ENCODE peak calls at places on chromosomes 1 and 21, in four cellular contexts. One of them, this sample, is unnamed.

GRCh38 chr1:232880354-232880753 is 70.1 kb upstream of the NTPCR start:
- DNase-seq in H1: peak; percentile 25
- DNase-seq in neuronal stem cell: no peak
- DNase-seq in mesenchymal stem cell: peak; percentile 28
- DNase-seq in this sample: peak; percentile 66

GRCh38 chr1:81635816-81636215 is 164.9 kb upstream of the ADGRL2 start:
- DNase-seq in mesenchymal stem cell: peak; percentile 76
- DNase-seq in neuronal stem cell: no peak
- DNase-seq in H1: no peak
- DNase-seq in this sample: no peak

GRCh38 chr1:238653693-238654321 is 732.6 kb upstream of the CHRM3 start:
- DNase-seq in H1: no peak
- DNase-seq in neuronal stem cell: no peak
- DNase-seq in mesenchymal stem cell: peak; percentile 22
- DNase-seq in this sample: no peak

GRCh38 chr1:42998381-42998780 is 39.7 kb upstream of the SLC2A1 start:
- DNase-seq in mesenchymal stem cell: no peak
- DNase-seq in neuronal stem cell: no peak
- DNase-seq in H1: no peak
- DNase-seq in this sample: no peak

GRCh38 chr1:168368131-168368530 is 87.5 kb downstream of the TBX19 start:
- DNase-seq in H1: no peak
- DNase-seq in mesenchymal stem cell: no peak
- DNase-seq in neuronal stem cell: no peak
- DNase-seq in this sample: no peak

GRCh38 chr1:108896160-108897150 is 19.7 kb downstream of the GPSM2 start:
- DNase-seq in H1: no peak
- DNase-seq in mesenchymal stem cell: peak; percentile 29
- DNase-seq in neuronal stem cell: no peak
- DNase-seq in this sample: peak; percentile 36

GRCh38 chr1:104765115-104765514 is 1015.4 kb downstream of the AMY1C start:
- DNase-seq in H1: no peak
- DNase-seq in neuronal stem cell: no peak
- DNase-seq in mesenchymal stem cell: peak; percentile 93
- DNase-seq in this sample: no peak

GRCh38 chr1:39631361-39632331 is 7.8 kb downstream of the HEYL start:
- DNase-seq in neuronal stem cell: no peak
- DNase-seq in mesenchymal stem cell: no peak
- DNase-seq in H1: no peak
- DNase-seq in this sample: no peak

GRCh38 chr1:110385369-110385768 is 5.5 kb downstream of the SLC16A4 start:
- DNase-seq in neuronal stem cell: no peak
- DNase-seq in H1: no peak
- DNase-seq in mesenchymal stem cell: no peak
- DNase-seq in this sample: no peak

GRCh38 chr21:45497846-45498645 is 44.2 kb downstream of the SLC19A1 start:
- DNase-seq in H1: no peak
- DNase-seq in mesenchymal stem cell: no peak
- DNase-seq in neuronal stem cell: no peak
- DNase-seq in this sample: no peak

GRCh38 chr1:147077936-147078605 is 94.2 kb downstream of the PRKAB2 start:
- DNase-seq in neuronal stem cell: no peak
- DNase-seq in H1: no peak
- DNase-seq in mesenchymal stem cell: no peak
- DNase-seq in this sample: no peak

GRCh38 chr1:58779837-58780585 is 3.8 kb downstream of the JUN start:
- DNase-seq in neuronal stem cell: no peak
- DNase-seq in H1: no peak
- DNase-seq in mesenchymal stem cell: peak; percentile 99
- DNase-seq in this sample: peak; percentile 31

GRCh38 chr1:151618470-151618869 is 6.6 kb downstream of the SNX27 start:
- DNase-seq in mesenchymal stem cell: no peak
- DNase-seq in H1: no peak
- DNase-seq in neuronal stem cell: no peak
- DNase-seq in this sample: no peak

GRCh38 chr1:69991644-69992043 is 213.7 kb downstream of the LRRC40 start:
- DNase-seq in neuronal stem cell: no peak
- DNase-seq in H1: no peak
- DNase-seq in mesenchymal stem cell: peak; percentile 12
- DNase-seq in this sample: no peak

GRCh38 chr1:23444104-23444533 is 19.6 kb upstream of the TCEA3 start:
- DNase-seq in mesenchymal stem cell: peak; percentile 94
- DNase-seq in H1: no peak
- DNase-seq in neuronal stem cell: no peak
- DNase-seq in this sample: no peak

GRCh38 chr1:1116701-1117468 is 996 bp upstream of the C1orf159 start:
- DNase-seq in H1: no peak
- DNase-seq in mesenchymal stem cell: peak; percentile 50
- DNase-seq in neuronal stem cell: peak; percentile 26
- DNase-seq in this sample: no peak

GRCh38 chr1:229229137-229229720 is 41.7 kb upstream of the RAB4A start:
- DNase-seq in H1: no peak
- DNase-seq in mesenchymal stem cell: peak; percentile 57
- DNase-seq in neuronal stem cell: no peak
- DNase-seq in this sample: peak; percentile 76

GRCh38 chr1:165764277-165764676 is 4.4 kb downstream of the TMCO1 start:
- DNase-seq in H1: no peak
- DNase-seq in mesenchymal stem cell: no peak
- DNase-seq in neuronal stem cell: no peak
- DNase-seq in this sample: no peak

DNA sequence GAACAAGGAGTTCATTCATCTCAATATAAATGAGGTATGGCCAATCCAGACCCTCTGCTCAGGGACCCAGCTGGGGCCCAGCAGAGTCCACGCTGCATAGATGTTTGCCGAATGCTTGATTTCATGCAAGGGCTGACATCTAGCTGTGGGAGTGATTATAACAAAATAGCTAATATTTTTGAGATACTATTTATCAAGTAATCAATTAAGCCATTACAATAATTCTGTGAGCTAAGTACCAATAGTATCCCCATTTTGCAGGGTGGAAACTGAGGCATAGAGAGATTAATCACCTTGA is 50.9 kb downstream of the CAPN9 start:
- DNase-seq in H1: no peak
- DNase-seq in neuronal stem cell: no peak
- DNase-seq in mesenchymal stem cell: no peak
- DNase-seq in this sample: no peak
- H2BK12ac ChIP-seq in H1: no peak overlapping the region
- H2BK12ac ChIP-seq in neuronal stem cell: no peak overlapping the region
- H2BK12ac ChIP-seq in mesenchymal stem cell: no peak overlapping the region
- H2BK12ac ChIP-seq in this sample: no peak overlapping the region

GRCh38 chr1:27594542-27595510 is 9.1 kb downstream of the AHDC1 start:
- DNase-seq in mesenchymal stem cell: peak; percentile 64
- DNase-seq in neuronal stem cell: no peak
- DNase-seq in H1: no peak
- DNase-seq in this sample: no peak
- H4K8ac ChIP-seq in mesenchymal stem cell: no peak overlapping the region
- H4K8ac ChIP-seq in neuronal stem cell: no peak overlapping the region
- H4K8ac ChIP-seq in H1: no peak overlapping the region
- H4K8ac ChIP-seq in this sample: no peak overlapping the region

GRCh38 chr1:209370616-209371015 is 212.9 kb upstream of the CAMK1G start:
- DNase-seq in mesenchymal stem cell: no peak
- DNase-seq in neuronal stem cell: no peak
- DNase-seq in H1: no peak
- DNase-seq in this sample: no peak

GRCh38 chr1:209363112-209363511 is 220.4 kb upstream of the CAMK1G start:
- DNase-seq in mesenchymal stem cell: no peak
- DNase-seq in neuronal stem cell: no peak
- DNase-seq in H1: no peak
- DNase-seq in this sample: peak; percentile 41

GRCh38 chr1:209368864-209369598 is 214.5 kb upstream of the CAMK1G start:
- DNase-seq in H1: no peak
- DNase-seq in neuronal stem cell: no peak
- DNase-seq in mesenchymal stem cell: no peak
- DNase-seq in this sample: no peak

GRCh38 chr1:209367031-209367813 is 216.3 kb upstream of the CAMK1G start:
- DNase-seq in mesenchymal stem cell: no peak
- DNase-seq in H1: no peak
- DNase-seq in neuronal stem cell: no peak
- DNase-seq in this sample: no peak

GRCh38 chr1:209364716-209365115 is 218.8 kb upstream of the CAMK1G start:
- DNase-seq in mesenchymal stem cell: no peak
- DNase-seq in H1: no peak
- DNase-seq in neuronal stem cell: no peak
- DNase-seq in this sample: no peak
- H2BK12ac ChIP-seq in mesenchymal stem cell: no peak overlapping the region
- H2BK12ac ChIP-seq in H1: no peak overlapping the region
- H2BK12ac ChIP-seq in neuronal stem cell: no peak overlapping the region
- H2BK12ac ChIP-seq in this sample: no peak overlapping the region

DNA sequence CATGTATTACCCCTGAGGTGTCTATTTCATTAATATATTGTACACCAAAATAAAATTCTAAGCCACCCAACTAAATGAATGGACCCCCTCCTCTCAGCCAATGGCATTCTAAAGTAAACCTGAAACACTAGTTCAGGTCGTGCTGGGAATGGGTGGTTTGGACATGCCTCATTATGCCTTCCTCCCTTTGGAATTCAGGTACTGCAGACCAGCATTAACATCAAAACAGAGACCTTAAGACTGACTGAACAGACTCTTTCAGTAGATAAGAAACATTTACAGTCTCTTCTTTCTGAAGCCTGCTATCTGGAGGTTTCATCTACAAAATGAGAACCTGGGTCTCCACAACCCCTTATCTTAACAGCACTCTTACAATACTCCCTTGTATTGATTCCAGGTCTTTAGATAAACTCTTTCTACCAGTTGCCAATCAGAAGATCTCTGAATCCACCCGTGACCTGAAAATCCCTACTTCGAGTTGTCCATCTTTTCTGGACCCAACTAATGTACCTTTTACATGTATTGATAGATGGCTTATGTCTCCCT is 93.6 kb downstream of the PKN2 start:
- DNase-seq in neuronal stem cell: no peak
- DNase-seq in mesenchymal stem cell: no peak
- DNase-seq in H1: peak; percentile 34
- DNase-seq in this sample: peak; percentile 50
- H4K8ac ChIP-seq in neuronal stem cell: no peak overlapping the region
- H4K8ac ChIP-seq in mesenchymal stem cell: no peak overlapping the region
- H4K8ac ChIP-seq in H1: no peak overlapping the region
- H4K8ac ChIP-seq in this sample: no peak overlapping the region

GRCh38 chr1:65001238-65001792 is 35.0 kb upstream of the JAK1 start:
- DNase-seq in mesenchymal stem cell: peak; percentile 70
- DNase-seq in neuronal stem cell: no peak
- DNase-seq in H1: no peak
- DNase-seq in this sample: peak; percentile 67
- H2BK12ac ChIP-seq in mesenchymal stem cell: peak overlapping the region; percentile 49
- H2BK12ac ChIP-seq in neuronal stem cell: no peak overlapping the region
- H2BK12ac ChIP-seq in H1: peak overlapping the region; percentile 45
- H2BK12ac ChIP-seq in this sample: no peak overlapping the region

This sample was measured in H9.